ENCODE peak calls at places on chromosomes 1 and 21, in five cellular contexts. E, G, P, C and I are unnamed samples.

GRCh38 chr1:50023292-50024159 is at the start of gene AGBL4:
- DNase-seq in E (no peak), G (peak; percentile 93), P (peak; percentile 61), C (no peak), I (no peak)

GRCh38 chr1:40309374-40310128 is 7.5 kb downstream of the COL9A2 start:
- DNase-seq in E (no peak), G (no peak), P (no peak), C (no peak), I (no peak)

GRCh38 chr1:225866061-225866844 is 15.9 kb downstream of the TMEM63A start:
- DNase-seq in E (no peak), G (no peak), P (no peak), C (no peak), I (no peak)

GRCh38 chr21:45575304-45575992 is 33.2 kb upstream of the SLC19A1 start:
- DNase-seq in E (no peak), G (peak; percentile 34), P (no peak), C (no peak), I (no peak)

GRCh38 chr1:13523780-13524477 is 10.1 kb upstream of the LRRC38 start:
- DNase-seq in E (no peak), G (no peak), P (no peak), C (no peak), I (no peak)

GRCh38 chr1:148166558-148167492 is 14.7 kb upstream of the NBPF11 start:
- DNase-seq in E (no peak), G (no peak), P (peak; percentile 11), C (no peak), I (no peak)

GRCh38 chr1:221983444-221983843 is 241.6 kb upstream of the DUSP10 start:
- DNase-seq in E (no peak), G (no peak), P (no peak), C (no peak), I (no peak)

GRCh38 chr1:175870217-175870616 is 126.8 kb upstream of the TNR start:
- DNase-seq in E (no peak), G (no peak), P (no peak), C (no peak), I (no peak)

GRCh38 chr21:33265664-33266049 is 510 bp upstream of the IL10RB start:
- DNase-seq in E (no peak), G (no peak), P (peak; percentile 48), C (peak; percentile 68), I (no peak)

GRCh38 chr1:1670866-1671265 is 12.1 kb upstream of the CDK11B start:
- DNase-seq in E (no peak), G (no peak), P (no peak), C (no peak), I (no peak)

GRCh38 chr1:37877991-37878544 is 18.7 kb upstream of the MTF1 start:
- DNase-seq in E (no peak), G (no peak), P (no peak), C (no peak), I (no peak)

GRCh38 chr21:21291883-21292569 is 293.8 kb downstream of the NCAM2 start:
- DNase-seq in E (no peak), G (peak; percentile 3), P (no peak), C (no peak), I (no peak)

GRCh38 chr21:34501716-34502115 is 10.3 kb downstream of the KCNE1 start:
- DNase-seq in E (peak; percentile 93), G (no peak), P (no peak), C (no peak), I (no peak)

GRCh38 chr21:43911015-43911934 is 46.3 kb downstream of the AGPAT3 start:
- DNase-seq in E (peak; percentile 68), G (no peak), P (no peak), C (no peak), I (no peak)

GRCh38 chr1:217135569-217135915 is 412.3 kb upstream of the ESRRG start:
- DNase-seq in E (no peak), G (peak; percentile 73), P (no peak), C (no peak), I (no peak)

GRCh38 chr1:229464672-229465071 is 30.8 kb upstream of the ACTA1 start:
- DNase-seq in E (no peak), G (no peak), P (no peak), C (no peak), I (no peak)

GRCh38 chr1:223887724-223888428 is 42.1 kb upstream of the TP53BP2 start:
- DNase-seq in E (no peak), G (no peak), P (no peak), C (no peak), I (peak; percentile 24)

GRCh38 chr1:226687476-226687875 is 51.6 kb downstream of the ITPKB start:
- DNase-seq in E (no peak), G (no peak), P (no peak), C (no peak), I (no peak)

GRCh38 chr1:96309783-96310182 is 411.8 kb upstream of the PTBP2 start:
- DNase-seq in E (no peak), G (no peak), P (no peak), C (no peak), I (no peak)

GRCh38 chr1:167617950-167618269 is 12.1 kb upstream of the RCSD1 start:
- DNase-seq in E (no peak), G (no peak), P (no peak), C (no peak), I (no peak)

GRCh38 chr1:147625274-147625986 is 44.9 kb downstream of the ACP6 start:
- DNase-seq in E (peak; percentile 67), G (no peak), P (no peak), C (no peak), I (no peak)

GRCh38 chr1:230303069-230303468 is 123.1 kb downstream of the PGBD5 start:
- DNase-seq in E (no peak), G (no peak), P (peak; percentile 18), C (no peak), I (no peak)

GRCh38 chr1:1400576-1401456 is 1.7 kb upstream of the CCNL2 start:
- DNase-seq in E (peak; percentile 93), G (no peak), P (no peak), C (no peak), I (no peak)

GRCh38 chr1:17098440-17099317 is 20.6 kb downstream of the PADI2 start:
- DNase-seq in E (no peak), G (no peak), P (no peak), C (no peak), I (no peak)

GRCh38 chr1:165914136-165914798 is 86.9 kb downstream of the UCK2 start:
- DNase-seq in E (peak; percentile 67), G (peak; percentile 70), P (peak; percentile 83), C (peak; percentile 54), I (peak; percentile 54)

GRCh38 chr1:228109962-228110488 is 926 bp upstream of the MRPL55 start:
- DNase-seq in E (peak; percentile 93), G (no peak), P (peak; percentile 40), C (no peak), I (no peak)

GRCh38 chr1:68904472-68904871 is 407.6 kb upstream of the DEPDC1 start:
- DNase-seq in E (no peak), G (no peak), P (no peak), C (no peak), I (no peak)

GRCh38 chr1:208595745-208596144 is 351.6 kb upstream of the PLXNA2 start:
- DNase-seq in E (no peak), G (no peak), P (no peak), C (no peak), I (no peak)

GRCh38 chr1:36638268-36638667 is 155.6 kb upstream of the CSF3R start:
- DNase-seq in E (no peak), G (no peak), P (no peak), C (no peak), I (no peak)

GRCh38 chr1:207309775-207310273 is 11.7 kb upstream of the CD55 start:
- DNase-seq in E (peak; percentile 39), G (no peak), P (peak; percentile 76), C (no peak), I (peak; percentile 50)

GRCh38 chr21:37811711-37812110 is 104.5 kb downstream of the KCNJ6 start:
- DNase-seq in E (no peak), G (no peak), P (no peak), C (no peak), I (no peak)

GRCh38 chr1:225737866-225738265 is 39.8 kb upstream of the SRP9 start:
- DNase-seq in E (no peak), G (no peak), P (no peak), C (no peak), I (no peak)

GRCh38 chr1:90922996-90923395 is 98.8 kb downstream of the ZNF644 start:
- DNase-seq in E (no peak), G (no peak), P (no peak), C (no peak), I (no peak)

GRCh38 chr1:116299248-116299647 is 73.8 kb upstream of the ATP1A1 start:
- DNase-seq in E (no peak), G (no peak), P (no peak), C (no peak), I (no peak)

GRCh38 chr1:244941121-244941520 is 76.8 kb upstream of the HNRNPU start:
- DNase-seq in E (no peak), G (no peak), P (no peak), C (peak; percentile 71), I (no peak)
- TF ChIP-seq ZBTB33 in E (no peak), G (no peak), P (no peak), C (no peak), I (no peak)

DNA sequence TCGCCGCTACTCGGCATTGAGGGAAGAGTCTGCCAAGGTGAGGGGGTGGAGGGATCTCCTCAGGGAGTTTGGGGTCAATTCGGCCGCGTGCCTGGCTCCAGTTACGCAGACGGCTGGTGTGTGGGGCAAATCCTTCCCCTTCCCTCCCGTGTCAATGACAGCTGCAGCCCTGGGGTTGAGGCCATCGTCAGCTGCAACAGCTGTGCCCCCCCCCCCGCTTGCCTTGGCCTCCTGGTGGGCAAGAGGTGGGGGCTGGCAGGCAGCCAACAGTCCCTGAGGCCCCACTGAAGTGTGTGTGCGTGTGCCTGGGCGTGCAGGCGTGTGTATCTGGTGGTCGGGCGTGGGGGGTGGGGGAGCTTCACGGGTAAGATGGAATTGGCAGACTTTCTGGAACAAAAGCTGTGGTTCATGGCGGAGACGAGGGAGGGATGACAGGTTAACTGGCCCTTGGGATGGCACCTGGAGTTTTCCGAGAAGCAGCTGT is 25.6 kb downstream of the PPFIA4 start:
- DNase-seq in E (no peak), G (peak; percentile 87), P (no peak), C (no peak), I (no peak)
- TF ChIP-seq POLR2AphosphoS5 in E (no peak), G (no peak), P (no peak), C (no peak), I (no peak)

DNA sequence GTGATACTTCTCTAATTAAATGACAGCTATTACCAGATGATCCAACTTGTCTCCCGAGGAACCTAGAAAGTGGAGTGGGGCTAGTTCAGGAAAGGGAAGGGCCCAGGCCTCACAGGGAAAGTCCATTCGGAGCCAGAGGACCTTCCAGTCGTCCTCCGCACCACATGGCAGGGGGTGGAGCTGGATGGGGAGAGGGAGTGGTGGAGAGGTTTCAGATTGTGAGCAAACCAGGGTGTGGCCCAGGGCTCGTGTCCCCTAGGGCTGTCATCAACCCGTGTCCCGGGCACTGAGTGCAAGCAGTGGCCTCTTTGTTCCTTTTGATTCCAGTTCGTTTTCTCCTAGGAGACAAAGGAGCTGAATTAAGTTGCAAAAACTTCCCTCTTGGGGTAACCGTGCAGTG is 114.9 kb downstream of the HUNK start:
- DNase-seq in E (no peak), G (no peak), P (no peak), C (no peak), I (no peak)
- TF ChIP-seq ZBTB33 in E (no peak), G (no peak), P (no peak), C (no peak), I (no peak)

GRCh38 chr1:22751124-22751531 is 40.5 kb downstream of the EPHB2 start:
- DNase-seq in E (no peak), G (no peak), P (no peak), C (no peak), I (no peak)
- TF ChIP-seq POLR2AphosphoS5 in E (no peak), G (no peak), P (no peak), C (no peak), I (no peak)